ENCODE peak calls at places on chromosomes 13 and 19, in six cellular contexts. V is astrocyte of the hippocampus; W is GDM1; S is fibroblast of lung; Q is activated CD8-positive, alpha-beta memory T cell treated with anti-CD3 and anti-CD28 coated beads for 1 hour; O is globus pallidus. R is an unnamed sample.

GRCh38 chr19:39679791-39680168 is 24.1 kb downstream of the LGALS16 start:
- DNase-seq in V (no peak), W (no peak), S (no peak), O (no peak), Q (no peak), R (no peak)

GRCh38 chr13:71979616-71980015 is 112.6 kb upstream of the DACH1 start:
- DNase-seq in V (peak), Q (no peak), O (no peak), W (no peak), S (peak), R (no peak)

GRCh38 chr13:47455581-47455980 is 545.5 kb downstream of the SUCLA2 start:
- DNase-seq in W (no peak), V (peak), S (no peak), Q (no peak), O (no peak), R (no peak)

GRCh38 chr19:57351867-57352266 is 796 bp downstream of the ZNF304 start:
- DNase-seq in O (no peak), W (no peak), S (no peak), V (peak), Q (no peak), R (no peak)

GRCh38 chr13:108193806-108194205 is 21.5 kb downstream of the LIG4 start:
- DNase-seq in O (no peak), W (no peak), Q (no peak), S (no peak), V (no peak), R (no peak)

GRCh38 chr13:25625361-25625760 is 253.6 kb downstream of the ATP8A2 start:
- DNase-seq in S (no peak), O (no peak), W (no peak), V (no peak), Q (no peak), R (no peak)

GRCh38 chr13:27037571-27037970 is 134.0 kb downstream of the USP12 start:
- DNase-seq in O (no peak), Q (no peak), W (no peak), S (no peak), V (no peak), R (no peak)

GRCh38 chr13:53198017-53198416 is 169.4 kb downstream of the OLFM4 start:
- DNase-seq in V (no peak), W (no peak), Q (no peak), S (no peak), O (no peak), R (no peak)

GRCh38 chr19:48506138-48506733 is 5.4 kb downstream of the LMTK3 start:
- DNase-seq in V (no peak), Q (no peak), W (peak), S (peak), O (no peak), R (no peak)

GRCh38 chr13:45100855-45101254 is 19.5 kb upstream of the GTF2F2 start:
- DNase-seq in W (no peak), S (no peak), O (peak), Q (no peak), V (no peak), R (no peak)

GRCh38 chr13:89900104-89900760 is 1447.3 kb upstream of the MIR17HG start:
- DNase-seq in V (no peak), O (no peak), Q (no peak), S (peak), W (no peak), R (no peak)

GRCh38 chr19:1041835-1042685 is 2.2 kb downstream of the ABCA7 start:
- DNase-seq in V (no peak), S (no peak), Q (no peak), W (no peak), O (no peak), R (no peak)

GRCh38 chr13:63840551-63841421 is 2425.1 kb upstream of the PCDH20 start:
- DNase-seq in Q (no peak), W (no peak), V (no peak), O (no peak), S (no peak), R (no peak)

GRCh38 chr13:23020246-23020843 is 160.4 kb upstream of the SGCG start:
- DNase-seq in V (peak), S (peak), W (peak), O (peak), Q (no peak), R (peak)

GRCh38 chr13:34720618-34721017 is 221.5 kb upstream of the NBEA start:
- DNase-seq in V (no peak), Q (no peak), W (no peak), O (no peak), S (no peak), R (no peak)

GRCh38 chr13:48000559-48001126 is 430 bp downstream of the SUCLA2 start:
- DNase-seq in W (no peak), V (no peak), S (peak), O (no peak), Q (no peak), R (no peak)

GRCh38 chr13:107534548-107534947 is 680.8 kb downstream of the LIG4 start:
- DNase-seq in O (no peak), Q (no peak), S (no peak), V (peak), W (no peak), R (no peak)

GRCh38 chr13:86788624-86789023 is 882.5 kb upstream of the SLITRK5 start:
- DNase-seq in S (no peak), V (no peak), O (peak), W (no peak), Q (no peak), R (no peak)

GRCh38 chr13:33123066-33123940 is 107.1 kb downstream of the KL start:
- DNase-seq in W (peak), S (peak), Q (no peak), O (peak), V (peak), R (no peak)

GRCh38 chr19:16067205-16067938 is 8.9 kb upstream of the TPM4 start:
- DNase-seq in S (peak), O (no peak), W (no peak), V (peak), Q (no peak), R (no peak)

GRCh38 chr13:24228852-24229458 is 68.4 kb downstream of the SPATA13 start:
- DNase-seq in W (peak), V (peak), S (peak), Q (no peak), O (peak), R (peak)

GRCh38 chr19:48713864-48714755 is 5.4 kb downstream of the MAMSTR start:
- DNase-seq in O (peak), S (peak), W (peak), Q (peak), V (peak), R (peak)

R was measured in KG1.